ENCODE peak calls at places on chromosomes 7 and 10, in seven cellular contexts. R is mammary epithelial cell; V is stomach; G is CD8-positive, alpha-beta memory T cell; U is mesendoderm; E is heart left ventricle; K is endothelial cell of umbilical vein. X is an unnamed sample.

GRCh38 chr10:124697837-124698559 is 46.2 kb downstream of the FAM53B start:
- DNase-seq in R (no peak), V (no peak), G (peak), U (peak), E (peak), K (no peak), X (no peak)

GRCh38 chr7:3912291-3912690 is 611.2 kb downstream of the SDK1 start:
- DNase-seq in R (no peak), V (no peak), G (no peak), U (no peak), E (no peak), K (no peak), X (no peak)

GRCh38 chr7:27171636-27172387 is 2.3 kb downstream of the HOXA10 start:
- DNase-seq in R (peak), V (no peak), G (peak), U (peak), E (peak), K (no peak), X (no peak)

GRCh38 chr7:127667017-127667670 is 15.2 kb downstream of the SND1 start:
- DNase-seq in R (peak), V (no peak), G (no peak), U (no peak), E (no peak), K (peak), X (no peak)

GRCh38 chr10:77328272-77328816 is 309.3 kb downstream of the KCNMA1 start:
- DNase-seq in R (no peak), V (peak), G (no peak), U (peak), E (no peak), K (peak), X (no peak)

GRCh38 chr7:119783799-119784198 is 489.2 kb upstream of the KCND2 start:
- DNase-seq in R (peak), V (peak), G (no peak), U (no peak), E (no peak), K (peak), X (no peak)

GRCh38 chr10:12547301-12547771 is 198.0 kb downstream of the CAMK1D start:
- DNase-seq in R (no peak), V (no peak), G (no peak), U (no peak), E (no peak), K (no peak), X (no peak)

GRCh38 chr7:28627869-28628268 is 215.6 kb downstream of the CREB5 start:
- DNase-seq in R (no peak), V (no peak), G (no peak), U (no peak), E (no peak), K (no peak), X (no peak)

GRCh38 chr7:106869954-106870353 is 4.9 kb downstream of the PIK3CG start:
- DNase-seq in R (no peak), V (no peak), G (no peak), U (no peak), E (no peak), K (no peak), X (no peak)
- H3K27ac ChIP-seq in R (no peak), V (no peak), G (peak), U (no peak), E (no peak), K (no peak), X (no peak)

GRCh38 chr10:59336632-59337031 is 25.7 kb downstream of the FAM13C start:
- DNase-seq in R (peak), V (no peak), G (no peak), U (no peak), E (no peak), K (no peak), X (no peak)

GRCh38 chr10:59333731-59334130 is 28.6 kb downstream of the FAM13C start:
- DNase-seq in R (no peak), V (no peak), G (no peak), U (no peak), E (no peak), K (no peak), X (no peak)

GRCh38 chr10:59340279-59340678 is 22.1 kb downstream of the FAM13C start:
- DNase-seq in R (no peak), V (no peak), G (no peak), U (no peak), E (no peak), K (no peak), X (no peak)

GRCh38 chr10:59335497-59335896 is 26.9 kb downstream of the FAM13C start:
- DNase-seq in R (no peak), V (no peak), G (no peak), U (no peak), E (no peak), K (no peak), X (no peak)

GRCh38 chr10:59337254-59337653 is 25.1 kb downstream of the FAM13C start:
- DNase-seq in R (peak), V (peak), G (no peak), U (no peak), E (no peak), K (peak), X (peak)
- H3K27ac ChIP-seq in R (peak), V (no peak), G (no peak), U (no peak), E (peak), K (no peak), X (no peak)

DNA sequence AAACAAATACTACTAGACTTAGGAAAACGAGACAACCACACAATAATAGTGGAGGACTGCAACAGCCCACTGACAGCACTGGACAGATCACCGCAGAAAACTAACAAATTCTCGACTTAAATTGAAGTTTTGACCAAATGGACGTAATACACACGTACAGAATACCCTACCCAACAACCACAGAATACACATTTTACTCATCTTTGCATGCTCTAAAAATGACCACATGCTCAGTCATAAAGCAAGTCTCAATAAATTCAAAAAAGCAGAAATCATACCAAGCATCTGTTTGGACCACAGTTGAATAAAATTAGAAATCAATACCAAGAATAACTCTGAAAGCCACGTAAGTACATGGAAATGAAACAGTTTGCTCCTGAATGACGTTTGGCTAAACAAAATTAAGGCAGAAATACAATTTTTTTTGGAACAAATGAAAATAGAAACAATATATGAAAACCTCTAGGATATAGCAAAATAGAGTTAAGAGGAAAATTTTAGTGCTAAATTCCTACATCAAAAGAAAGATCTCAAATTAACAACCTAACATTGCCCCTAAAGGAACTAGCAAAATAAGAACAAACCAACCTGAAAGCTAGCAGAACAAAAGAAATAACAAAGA is 30.6 kb downstream of the MAPK8 start:
- DNase-seq in R (no peak), V (no peak), G (no peak), U (no peak), E (no peak), K (no peak), X (no peak)
- H3K27ac ChIP-seq in R (no peak), V (no peak), G (no peak), U (no peak), E (no peak), K (no peak), X (no peak)

GRCh38 chr10:17021661-17022060 is 108.0 kb downstream of the CUBN start:
- DNase-seq in R (no peak), V (no peak), G (no peak), U (peak), E (no peak), K (no peak), X (no peak)
- H3K27ac ChIP-seq in R (no peak), V (no peak), G (no peak), U (peak), E (no peak), K (no peak), X (no peak)

GRCh38 chr10:5574642-5575131 is 49.9 kb downstream of the CALML3 start:
- DNase-seq in R (no peak), V (no peak), G (peak), U (no peak), E (peak), K (no peak), X (no peak)
- H3K27ac ChIP-seq in R (no peak), V (no peak), G (no peak), U (no peak), E (no peak), K (no peak), X (no peak)

DNA sequence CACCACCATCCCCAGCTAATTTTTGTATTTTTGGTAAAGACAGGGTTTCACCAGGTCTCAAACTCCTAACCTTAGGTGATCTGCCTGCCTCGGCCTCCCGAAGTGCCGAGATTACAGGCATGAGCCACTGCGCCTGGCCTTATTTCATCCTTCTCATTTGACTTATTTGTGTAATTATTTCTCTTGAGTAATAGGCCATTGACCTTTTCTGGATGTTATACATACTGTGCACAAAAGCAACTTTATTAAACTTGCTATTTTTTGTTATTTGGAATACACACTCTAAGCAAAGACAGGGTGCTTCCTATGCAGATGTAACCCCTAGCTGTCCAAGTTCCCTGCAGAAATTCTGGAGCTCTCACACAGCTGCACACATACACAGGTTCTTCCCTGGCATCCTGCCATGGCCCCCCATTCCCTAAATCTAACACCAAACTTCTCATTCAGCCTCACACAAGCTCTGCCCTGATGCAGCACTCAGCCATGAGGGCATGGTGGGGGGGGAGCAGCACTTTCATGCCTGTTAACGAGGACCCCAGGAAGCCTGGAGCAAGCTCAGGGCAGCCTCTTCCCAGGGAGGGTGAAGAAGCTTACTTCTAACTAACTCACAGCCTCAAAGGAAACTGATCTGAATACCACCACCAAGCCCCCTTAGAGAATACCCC is 33.2 kb downstream of the SH3PXD2A start:
- DNase-seq in R (no peak), V (no peak), G (no peak), U (no peak), E (no peak), K (no peak), X (no peak)
- H3K27ac ChIP-seq in R (no peak), V (no peak), G (no peak), U (no peak), E (no peak), K (no peak), X (peak)

GRCh38 chr10:104323085-104323484 is 15.2 kb downstream of the ITPRIP start:
- DNase-seq in R (no peak), V (no peak), G (no peak), U (no peak), E (no peak), K (no peak), X (no peak)
- H3K27ac ChIP-seq in R (peak), V (no peak), G (peak), U (no peak), E (peak), K (no peak), X (no peak)

GRCh38 chr10:62059424-62059913 is 158.0 kb downstream of the ARID5B start:
- DNase-seq in R (no peak), V (no peak), G (no peak), U (no peak), E (no peak), K (peak), X (no peak)

GRCh38 chr10:62062752-62063512 is 161.4 kb downstream of the ARID5B start:
- DNase-seq in R (no peak), V (no peak), G (no peak), U (no peak), E (no peak), K (no peak), X (no peak)

GRCh38 chr10:62063795-62064472 is 162.4 kb downstream of the ARID5B start:
- DNase-seq in R (no peak), V (no peak), G (no peak), U (no peak), E (no peak), K (no peak), X (peak)

GRCh38 chr10:62058896-62059423 is 157.5 kb downstream of the ARID5B start:
- DNase-seq in R (no peak), V (no peak), G (no peak), U (no peak), E (no peak), K (no peak), X (no peak)

GRCh38 chr10:62062028-62062427 is 160.5 kb downstream of the ARID5B start:
- DNase-seq in R (no peak), V (no peak), G (no peak), U (no peak), E (no peak), K (no peak), X (no peak)
- H3K27ac ChIP-seq in R (no peak), V (no peak), G (no peak), U (no peak), E (no peak), K (no peak), X (no peak)

X was measured in body of pancreas.